ENCODE peak calls at places on chromosomes 2 and 18, in seven cellular contexts. A is IMR-90; P is BJ; Y is activated CD8-positive, alpha-beta T cell treated with anti-CD3 and anti-CD28 coated beads for 36 hours; G is HCT116; X is RWPE1; O is AG09319. L is an unnamed sample.

GRCh38 chr18:62612721-62613120 is 89.9 kb downstream of the ZCCHC2 start:
- DNase-seq in A (no peak), P (no peak), Y (no peak), G (no peak), X (no peak), O (no peak), L (no peak)

GRCh38 chr2:152974146-152974545 is 255.7 kb downstream of the ARL6IP6 start:
- DNase-seq in A (no peak), P (no peak), Y (no peak), G (no peak), X (no peak), O (no peak), L (no peak)

GRCh38 chr2:73112026-73112912 is 479 bp downstream of the RAB11FIP5 start:
- DNase-seq in A (peak; percentile 49), P (no peak), Y (peak; percentile 27), G (peak; percentile 12), X (peak; percentile 33), O (no peak), L (no peak)

GRCh38 chr2:21821697-21822227 is 698.0 kb downstream of the TDRD15 start:
- DNase-seq in A (peak; percentile 52), P (peak; percentile 41), Y (no peak), G (no peak), X (no peak), O (no peak), L (no peak)

GRCh38 chr18:39497819-39498218 is 1932.2 kb upstream of the CELF4 start:
- DNase-seq in A (no peak), P (no peak), Y (no peak), G (no peak), X (no peak), O (no peak), L (no peak)

GRCh38 chr2:238459081-238459629 is 32.4 kb downstream of the ASB1 start:
- DNase-seq in A (peak; percentile 46), P (no peak), Y (no peak), G (no peak), X (no peak), O (no peak), L (no peak)

GRCh38 chr2:30315391-30316055 is 84.2 kb downstream of the LBH start:
- DNase-seq in A (no peak), P (no peak), Y (peak; percentile 52), G (no peak), X (no peak), O (no peak), L (no peak)

GRCh38 chr2:26035110-26035728 is 1.3 kb downstream of the RAB10 start:
- DNase-seq in A (peak; percentile 2), P (no peak), Y (peak; percentile 30), G (no peak), X (no peak), O (no peak), L (no peak)

GRCh38 chr18:52694804-52695203 is 354.8 kb downstream of the DCC start:
- DNase-seq in A (no peak), P (no peak), Y (peak; percentile 1), G (no peak), X (no peak), O (no peak), L (no peak)
- TF ChIP-seq CTCF in A (peak; percentile 38), P (peak; percentile 19), Y (no peak), G (no peak), X (no peak), O (no peak), L (no peak)

DNA sequence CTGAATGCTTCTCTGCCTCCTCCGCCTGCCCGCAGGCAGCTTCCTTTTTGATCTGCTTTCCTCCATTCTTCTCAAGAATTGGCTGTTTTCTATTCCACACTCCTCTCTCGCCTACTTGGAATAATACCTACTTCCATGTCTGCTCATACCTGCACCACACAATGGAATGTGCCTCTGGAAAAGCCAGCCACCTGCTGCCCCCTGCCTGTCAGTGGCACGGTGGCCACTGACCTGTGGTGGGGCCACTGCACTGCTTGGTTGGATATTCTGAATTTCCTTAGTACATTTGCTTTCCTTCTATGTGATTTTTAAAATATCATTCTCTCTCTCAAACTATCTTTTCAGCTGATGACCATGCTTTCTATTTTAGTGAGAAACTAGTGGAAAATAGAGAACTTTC is 406.9 kb downstream of the DCDC2C start:
- DNase-seq in A (no peak), P (no peak), Y (no peak), G (no peak), X (no peak), O (no peak), L (no peak)
- TF ChIP-seq CTCF in A (no peak), P (no peak), Y (no peak), G (no peak), X (no peak), O (no peak), L (no peak)

DNA sequence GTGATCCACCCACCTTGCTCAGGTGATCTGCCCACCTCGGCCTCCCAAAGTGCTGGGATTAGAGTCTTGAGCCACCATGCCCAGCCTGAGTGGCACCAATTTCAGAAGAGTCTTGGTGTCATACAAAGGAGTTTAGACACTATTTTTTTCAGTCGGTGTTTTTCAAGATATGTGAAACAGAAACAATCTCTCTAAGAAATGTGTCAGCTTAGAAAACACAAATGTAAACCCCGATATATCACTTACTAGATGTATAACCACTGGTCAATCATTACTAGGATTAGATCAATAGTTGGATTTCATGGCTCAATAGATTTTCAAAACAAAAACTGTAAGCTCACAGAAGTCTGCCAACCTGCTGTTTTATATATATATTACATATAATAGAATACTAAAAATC is 67.2 kb upstream of the FRZB start:
- DNase-seq in A (no peak), P (no peak), Y (no peak), G (no peak), X (no peak), O (no peak), L (no peak)
- TF ChIP-seq CTCF in A (no peak), P (no peak), Y (no peak), G (no peak), X (no peak), O (no peak), L (no peak)

DNA sequence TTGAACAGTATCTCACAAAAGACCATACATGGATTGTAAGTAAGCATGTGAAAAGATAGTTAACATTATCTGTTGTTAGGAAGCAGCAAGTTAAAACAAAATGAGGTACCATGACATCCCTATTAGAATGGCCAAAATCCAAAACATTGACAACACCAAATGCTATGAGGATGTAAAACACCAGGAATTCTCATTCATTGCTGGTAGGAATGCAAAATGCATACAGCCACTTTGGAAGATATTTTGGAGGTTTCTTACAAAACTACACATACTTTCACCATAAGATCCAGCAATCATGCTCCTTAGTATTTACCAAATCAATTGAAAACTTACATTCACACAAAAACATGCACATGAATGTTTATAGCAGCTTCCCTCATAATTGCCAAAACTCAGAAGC is 30.9 kb upstream of the ICOS start:
- DNase-seq in A (peak; percentile 33), P (no peak), Y (no peak), G (no peak), X (no peak), O (no peak), L (no peak)
- TF ChIP-seq CTCF in A (no peak), P (no peak), Y (no peak), G (no peak), X (no peak), O (no peak), L (no peak)

GRCh38 chr2:195520671-195521155 is 136.3 kb upstream of the SLC39A10 start:
- DNase-seq in A (peak; percentile 99), P (peak; percentile 30), Y (no peak), G (no peak), X (peak; percentile 45), O (peak; percentile 29), L (no peak)
- TF ChIP-seq CTCF in A (no peak), P (no peak), Y (no peak), G (no peak), X (no peak), O (no peak), L (no peak)

GRCh38 chr2:159561242-159561641 is 55.1 kb downstream of the BAZ2B start:
- DNase-seq in A (no peak), P (no peak), Y (no peak), G (no peak), X (no peak), O (no peak), L (no peak)

GRCh38 chr2:159555651-159556392 is 60.5 kb downstream of the BAZ2B start:
- DNase-seq in A (no peak), P (no peak), Y (no peak), G (no peak), X (no peak), O (no peak), L (no peak)

GRCh38 chr2:159559034-159559433 is 57.3 kb downstream of the BAZ2B start:
- DNase-seq in A (no peak), P (no peak), Y (no peak), G (no peak), X (no peak), O (no peak), L (no peak)

GRCh38 chr2:159558479-159558878 is 57.9 kb downstream of the BAZ2B start:
- DNase-seq in A (no peak), P (no peak), Y (no peak), G (no peak), X (no peak), O (no peak), L (no peak)

GRCh38 chr2:159557437-159558034 is 58.8 kb downstream of the BAZ2B start:
- DNase-seq in A (peak; percentile 8), P (no peak), Y (no peak), G (peak; percentile 16), X (peak; percentile 34), O (no peak), L (no peak)
- TF ChIP-seq CTCF in A (peak; percentile 24), P (peak; percentile 26), Y (no peak), G (peak; percentile 59), X (peak; percentile 29), O (peak; percentile 20), L (peak; percentile 41)

GRCh38 chr2:156675896-156676295 is 239.7 kb downstream of the GPD2 start:
- DNase-seq in A (no peak), P (no peak), Y (no peak), G (no peak), X (no peak), O (no peak), L (no peak)
- TF ChIP-seq CTCF in A (no peak), P (no peak), Y (no peak), G (no peak), X (no peak), O (no peak), L (no peak)

DNA sequence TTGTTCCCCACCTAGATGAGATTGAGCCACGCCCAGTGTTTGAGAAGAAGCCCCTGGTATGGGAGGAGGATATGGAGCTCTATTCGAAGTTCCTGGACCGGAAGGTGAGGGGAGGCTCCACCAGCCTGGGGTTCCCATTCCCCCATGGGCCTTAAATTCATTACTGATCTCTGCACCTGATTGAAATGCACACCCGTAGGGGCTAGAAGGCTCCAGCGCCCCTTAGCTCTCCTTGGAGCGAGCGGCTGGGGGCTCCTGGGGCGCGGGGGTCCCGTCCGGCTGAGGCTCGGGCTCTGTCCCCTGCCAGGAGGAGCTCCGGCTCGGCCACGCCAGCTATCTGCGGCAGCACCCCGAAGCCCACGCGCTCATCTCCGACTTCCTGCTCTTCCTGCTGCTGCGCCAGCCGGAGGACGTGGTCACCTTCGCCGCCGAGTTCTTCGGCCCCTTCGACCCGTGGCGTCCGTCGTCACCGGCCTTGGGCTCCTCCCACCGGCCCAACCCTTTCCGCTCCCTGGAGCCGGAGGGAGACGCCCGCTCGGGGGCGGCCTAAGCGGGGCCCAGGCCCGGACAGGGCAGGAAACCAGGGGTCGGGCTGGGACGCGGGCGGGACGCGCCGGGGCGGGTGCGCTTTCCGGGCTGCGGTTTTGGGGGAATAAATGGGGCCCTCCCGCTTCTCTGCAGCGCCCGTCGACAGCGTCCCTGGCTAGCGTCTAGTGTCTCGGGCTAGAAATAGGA is 10.9 kb downstream of the CATIP start:
- DNase-seq in A (peak; percentile 32), P (no peak), Y (peak; percentile 82), G (peak; percentile 60), X (peak; percentile 75), O (no peak), L (peak; percentile 33)
- TF ChIP-seq CTCF in A (no peak), P (no peak), Y (no peak), G (no peak), X (no peak), O (no peak), L (no peak)

L was measured in HFF-Myc.